ENCODE peak calls at places on chromosomes 1 and 21, in seven cellular contexts. M is iPS-NIHi11; S is stimulated activated CD4-positive, alpha-beta T cell treated with anti-CD3 and anti-CD28 coated beads, TNF-alpha, amount 100 ng/mL, for 1 hour; Z is adrenal gland; C is HFF-Myc; X is NCI-H446; H is GM20000. I is an unnamed sample.

GRCh38 chr1:198725090-198725489 is 86.2 kb downstream of the PTPRC start:
- DNase-seq in S (no peak), C (no peak), M (no peak), Z (no peak), X (no peak), H (no peak), I (no peak)

GRCh38 chr1:231679109-231679508 is 52.5 kb downstream of the DISC1 start:
- DNase-seq in M (no peak), Z (peak), S (no peak), H (no peak), C (no peak), X (no peak), I (peak)

GRCh38 chr1:215489771-215490566 is 77.1 kb upstream of the KCTD3 start:
- DNase-seq in X (no peak), C (no peak), H (no peak), Z (no peak), S (no peak), M (no peak), I (no peak)

GRCh38 chr21:15669247-15669646 is 60.5 kb upstream of the USP25 start:
- DNase-seq in M (no peak), Z (no peak), C (no peak), S (no peak), X (no peak), H (no peak), I (no peak)

GRCh38 chr1:108830119-108831008 is 26.5 kb downstream of the AKNAD1 start:
- DNase-seq in H (no peak), S (no peak), M (no peak), X (peak), Z (peak), C (peak), I (no peak)

GRCh38 chr1:64766385-64766784 is 21.5 kb downstream of the RAVER2 start:
- DNase-seq in Z (no peak), M (no peak), X (no peak), C (no peak), S (no peak), H (no peak), I (no peak)

GRCh38 chr1:99365121-99365520 is 100.8 kb downstream of the PLPPR4 start:
- DNase-seq in S (no peak), H (no peak), C (no peak), X (no peak), Z (no peak), M (no peak), I (no peak)

GRCh38 chr1:86833461-86834215 is 80.3 kb downstream of the SELENOF start:
- DNase-seq in H (peak), S (peak), Z (peak), C (peak), M (peak), X (peak), I (peak)

GRCh38 chr1:218383681-218384080 is 38.5 kb downstream of the TGFB2 start:
- DNase-seq in H (no peak), S (no peak), Z (no peak), X (no peak), M (no peak), C (no peak), I (no peak)

GRCh38 chr1:224041032-224041431 is 72.9 kb upstream of the FBXO28 start:
- DNase-seq in C (no peak), Z (no peak), X (no peak), M (no peak), S (no peak), H (no peak), I (no peak)

GRCh38 chr1:9753121-9753531 is 70.6 kb downstream of the CLSTN1 start:
- DNase-seq in Z (peak), S (no peak), X (peak), M (no peak), C (no peak), H (no peak), I (no peak)

GRCh38 chr1:45488978-45489377 is 2.0 kb downstream of the TESK2 start:
- DNase-seq in M (no peak), X (no peak), H (no peak), Z (no peak), C (no peak), S (no peak), I (no peak)

GRCh38 chr1:79322511-79323027 is 316.0 kb upstream of the ADGRL4 start:
- DNase-seq in C (no peak), M (no peak), X (no peak), Z (no peak), H (no peak), S (no peak), I (no peak)

GRCh38 chr1:155085504-155086181 is 7.0 kb downstream of the EFNA3 start:
- DNase-seq in H (peak), Z (peak), X (peak), M (peak), C (no peak), S (peak), I (no peak)

GRCh38 chr1:44784094-44785026 is 3.6 kb downstream of the BEST4 start:
- DNase-seq in C (no peak), Z (peak), X (no peak), H (peak), S (no peak), M (peak), I (peak)

GRCh38 chr1:108016451-108016920 is 51.5 kb upstream of the VAV3 start:
- DNase-seq in S (no peak), H (no peak), X (no peak), C (no peak), M (peak), Z (peak), I (no peak)

GRCh38 chr1:201831371-201831770 is 2.4 kb downstream of the IPO9 start:
- DNase-seq in S (no peak), C (no peak), Z (no peak), M (no peak), X (no peak), H (no peak), I (no peak)

GRCh38 chr1:43460988-43461693 is 7.4 kb upstream of the HYI start:
- DNase-seq in X (no peak), S (no peak), C (no peak), Z (no peak), M (no peak), H (no peak), I (no peak)